ENCODE peak calls at places on chromosomes 5 and 9, in ten cellular contexts. Q, Z, V, S, I, C, B, G, H and F are unnamed samples.

GRCh38 chr9:112443200-112443599 is 43.4 kb upstream of the KIAA1958 start:
- DNase-seq in Q (no peak), Z (no peak), V (peak), S (no peak), I (peak), C (peak), B (peak), G (no peak), H (no peak), F (peak)

GRCh38 chr5:124402144-124402581 is 344.3 kb downstream of the ZNF608 start:
- DNase-seq in Q (no peak), Z (peak), V (peak), S (peak), I (no peak), C (peak), B (no peak), G (peak), H (no peak), F (no peak)

GRCh38 chr5:103434057-103434456 is 128.5 kb downstream of the NUDT12 start:
- DNase-seq in Q (no peak), Z (no peak), V (no peak), S (no peak), I (peak), C (no peak), B (no peak), G (no peak), H (no peak), F (no peak)

GRCh38 chr5:82748688-82749091 is 328.5 kb downstream of the TMEM167A start:
- DNase-seq in Q (no peak), Z (no peak), V (no peak), S (no peak), I (no peak), C (no peak), B (no peak), G (no peak), H (no peak), F (no peak)

GRCh38 chr5:133685402-133686018 is 73.2 kb upstream of the FSTL4 start:
- DNase-seq in Q (peak), Z (no peak), V (no peak), S (peak), I (no peak), C (no peak), B (no peak), G (no peak), H (no peak), F (no peak)

GRCh38 chr5:157390924-157391297 is 69.1 kb upstream of the NIPAL4 start:
- DNase-seq in Q (no peak), Z (no peak), V (no peak), S (no peak), I (no peak), C (no peak), B (no peak), G (no peak), H (no peak), F (no peak)

GRCh38 chr5:71880531-71880930 is 161.5 kb downstream of the CARTPT start:
- DNase-seq in Q (no peak), Z (no peak), V (no peak), S (no peak), I (no peak), C (no peak), B (no peak), G (no peak), H (no peak), F (no peak)

GRCh38 chr9:31821583-31821982 is 562.9 kb upstream of the ACO1 start:
- DNase-seq in Q (no peak), Z (no peak), V (no peak), S (no peak), I (no peak), C (no peak), B (no peak), G (no peak), H (no peak), F (no peak)

GRCh38 chr5:72790188-72790587 is 26.3 kb upstream of the TNPO1 start:
- DNase-seq in Q (no peak), Z (no peak), V (no peak), S (no peak), I (no peak), C (no peak), B (no peak), G (no peak), H (no peak), F (no peak)

GRCh38 chr5:151240891-151241290 is 12.1 kb upstream of the GM2A start:
- DNase-seq in Q (no peak), Z (no peak), V (no peak), S (no peak), I (no peak), C (no peak), B (no peak), G (no peak), H (no peak), F (no peak)

GRCh38 chr9:91047993-91048607 is 246.5 kb downstream of the SYK start:
- DNase-seq in Q (no peak), Z (no peak), V (peak), S (no peak), I (no peak), C (no peak), B (no peak), G (no peak), H (no peak), F (peak)

GRCh38 chr5:108560581-108560980 is 178.7 kb upstream of the FBXL17 start:
- DNase-seq in Q (no peak), Z (no peak), V (no peak), S (no peak), I (no peak), C (no peak), B (no peak), G (no peak), H (no peak), F (peak)

GRCh38 chr5:96219580-96220281 is 213.3 kb downstream of the PCSK1 start:
- DNase-seq in Q (no peak), Z (no peak), V (peak), S (no peak), I (no peak), C (peak), B (no peak), G (no peak), H (no peak), F (peak)

GRCh38 chr5:56910123-56910951 is 941 bp downstream of the SETD9 start:
- DNase-seq in Q (no peak), Z (peak), V (peak), S (peak), I (peak), C (no peak), B (no peak), G (peak), H (peak), F (no peak)

GRCh38 chr9:91155181-91155580 is 206.5 kb downstream of the AUH start:
- DNase-seq in Q (no peak), Z (no peak), V (no peak), S (no peak), I (no peak), C (no peak), B (no peak), G (no peak), H (no peak), F (no peak)

GRCh38 chr9:124455820-124456219 is 5.6 kb downstream of the ADGRD2 start:
- DNase-seq in Q (no peak), Z (no peak), V (no peak), S (no peak), I (no peak), C (no peak), B (no peak), G (no peak), H (no peak), F (no peak)

GRCh38 chr9:72813544-72813943 is 139.3 kb downstream of the ALDH1A1 start:
- DNase-seq in Q (no peak), Z (no peak), V (no peak), S (no peak), I (no peak), C (no peak), B (no peak), G (no peak), H (no peak), F (no peak)

GRCh38 chr9:131732636-131733340 is 7.1 kb downstream of the RAPGEF1 start:
- DNase-seq in Q (no peak), Z (no peak), V (no peak), S (no peak), I (no peak), C (no peak), B (peak), G (no peak), H (peak), F (no peak)

GRCh38 chr5:57349214-57349613 is 133.4 kb downstream of the ACTBL2 start:
- DNase-seq in Q (no peak), Z (no peak), V (no peak), S (no peak), I (no peak), C (no peak), B (no peak), G (no peak), H (no peak), F (no peak)

GRCh38 chr5:171667341-171668096 is 118.1 kb upstream of the SMIM23 start:
- DNase-seq in Q (no peak), Z (peak), V (peak), S (no peak), I (peak), C (no peak), B (no peak), G (peak), H (no peak), F (peak)

GRCh38 chr5:168106008-168106761 is 185.3 kb upstream of the WWC1 start:
- DNase-seq in Q (no peak), Z (no peak), V (no peak), S (no peak), I (no peak), C (peak), B (no peak), G (no peak), H (no peak), F (no peak)

GRCh38 chr5:128774605-128775004 is 190.7 kb upstream of the SLC27A6 start:
- DNase-seq in Q (no peak), Z (no peak), V (no peak), S (peak), I (no peak), C (no peak), B (no peak), G (no peak), H (no peak), F (peak)

GRCh38 chr5:128775537-128775936 is 189.8 kb upstream of the SLC27A6 start:
- DNase-seq in Q (no peak), Z (no peak), V (no peak), S (no peak), I (no peak), C (no peak), B (no peak), G (no peak), H (no peak), F (no peak)

GRCh38 chr5:128777052-128777451 is 188.2 kb upstream of the SLC27A6 start:
- DNase-seq in Q (no peak), Z (no peak), V (peak), S (no peak), I (no peak), C (no peak), B (no peak), G (no peak), H (no peak), F (no peak)

GRCh38 chr5:128782446-128782845 is 182.8 kb upstream of the SLC27A6 start:
- DNase-seq in Q (peak), Z (peak), V (peak), S (peak), I (no peak), C (peak), B (no peak), G (peak), H (no peak), F (peak)

DNA sequence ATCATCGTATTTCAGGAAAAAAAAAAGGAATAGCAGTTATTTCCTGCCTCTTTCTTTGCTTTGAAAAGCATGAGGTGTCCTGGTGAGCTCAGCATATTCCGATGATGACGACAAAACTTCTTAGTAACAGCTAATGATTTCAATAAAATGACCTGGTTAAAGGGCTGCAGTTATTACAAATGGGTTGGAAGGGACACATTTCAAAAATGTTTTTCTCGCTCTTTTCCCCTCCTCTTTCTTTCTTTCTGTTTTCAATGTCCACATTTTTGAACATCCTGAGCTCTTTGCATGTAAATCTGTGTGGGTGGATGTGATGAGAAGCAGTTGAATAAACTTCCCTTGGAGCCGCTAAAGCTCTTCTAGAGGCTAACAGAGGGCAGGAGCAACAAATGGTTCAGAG is 186.8 kb upstream of the SLC27A6 start:
- DNase-seq in Q (no peak), Z (no peak), V (no peak), S (no peak), I (no peak), C (no peak), B (no peak), G (no peak), H (no peak), F (peak)
- H3K27ac ChIP-seq in Q (no peak), Z (no peak), V (no peak), S (no peak), I (no peak), C (no peak), B (no peak), G (no peak), H (no peak), F (no peak)

GRCh38 chr5:138330813-138331448 is 673 bp downstream of the CDC25C start:
- DNase-seq in Q (no peak), Z (no peak), V (peak), S (no peak), I (no peak), C (no peak), B (no peak), G (no peak), H (no peak), F (no peak)
- H3K27ac ChIP-seq in Q (no peak), Z (no peak), V (peak), S (no peak), I (no peak), C (peak), B (no peak), G (no peak), H (peak), F (no peak)

GRCh38 chr5:43603535-43604363 is 769 bp downstream of the NNT start:
- DNase-seq in Q (peak), Z (peak), V (peak), S (peak), I (peak), C (no peak), B (peak), G (peak), H (peak), F (peak)

GRCh38 chr5:43602456-43602817 is 543 bp upstream of the NNT start:
- DNase-seq in Q (no peak), Z (peak), V (peak), S (peak), I (peak), C (peak), B (no peak), G (peak), H (no peak), F (peak)

GRCh38 chr5:43606351-43606750 is 3.4 kb downstream of the NNT start:
- DNase-seq in Q (no peak), Z (no peak), V (no peak), S (no peak), I (no peak), C (no peak), B (no peak), G (no peak), H (no peak), F (no peak)

GRCh38 chr5:43602818-43603534 is at the start of gene NNT:
- DNase-seq in Q (peak), Z (peak), V (peak), S (peak), I (peak), C (peak), B (peak), G (peak), H (peak), F (peak)

GRCh38 chr5:43604699-43605098 is 1.7 kb downstream of the NNT start:
- DNase-seq in Q (no peak), Z (no peak), V (no peak), S (no peak), I (no peak), C (no peak), B (no peak), G (no peak), H (no peak), F (no peak)
- H3K27ac ChIP-seq in Q (peak), Z (no peak), V (no peak), S (peak), I (no peak), C (no peak), B (no peak), G (no peak), H (no peak), F (no peak)

DNA sequence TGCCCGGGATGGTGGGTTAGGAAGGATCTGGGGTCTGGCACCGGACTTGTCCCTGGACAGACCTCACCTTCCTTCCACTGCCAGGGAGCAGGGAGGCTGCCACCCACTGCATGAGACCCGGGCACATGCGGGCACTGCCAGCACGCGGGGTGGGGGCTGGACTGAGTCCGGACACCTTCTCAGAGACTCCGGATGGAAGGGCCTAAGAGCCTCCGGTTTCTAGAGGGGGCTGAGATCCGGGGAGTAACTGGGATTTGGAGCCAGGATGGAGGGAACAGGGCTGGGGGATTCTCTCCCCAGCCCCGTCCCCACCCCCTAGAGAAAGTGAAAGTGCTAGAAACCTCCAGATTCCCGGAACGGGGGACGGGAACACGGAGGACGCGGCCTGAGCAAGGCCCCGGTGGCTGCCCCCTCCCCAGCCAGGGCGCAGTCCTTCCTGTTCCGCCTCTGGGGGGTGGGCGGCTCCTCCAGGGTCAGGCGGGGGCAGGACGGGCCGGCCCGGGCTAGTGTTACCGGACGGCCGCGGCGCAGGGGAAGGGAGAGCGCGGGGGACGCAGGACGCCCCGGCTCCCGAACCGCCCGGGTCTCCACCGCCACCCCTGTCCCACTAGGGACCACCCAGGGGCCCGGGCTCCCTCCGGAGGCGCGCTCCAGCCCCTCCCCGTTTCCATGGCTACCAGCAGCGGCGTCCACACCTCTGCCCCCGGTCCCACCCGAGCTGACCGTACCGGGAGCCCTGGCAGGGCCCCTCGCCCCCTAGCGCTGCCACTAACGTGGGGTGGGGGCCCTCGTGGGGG is 735 bp downstream of the SLC12A7 start:
- DNase-seq in Q (no peak), Z (peak), V (peak), S (no peak), I (peak), C (peak), B (no peak), G (no peak), H (no peak), F (no peak)
- H3K27ac ChIP-seq in Q (peak), Z (peak), V (peak), S (peak), I (no peak), C (peak), B (peak), G (peak), H (peak), F (no peak)